ENCODE peak calls at places on chromosomes 12 and 14, in eight cellular contexts. M is tibial nerve, B is dorsolateral prefrontal cortex, S is HepG2, Q is A549, J is fibroblast of lung, F is AG04450, D is mammary epithelial cell. R is an unnamed sample.
A peak's percentile ranks its signal among the peaks of the same experiment; 100 is the strongest.

GRCh38 chr12:69405466-69405865 is 45.9 kb downstream of the YEATS4 start:
- DNase-seq in M (no peak), B (no peak), S (peak; percentile 47), Q (peak; percentile 95), J (peak; percentile 87), F (peak; percentile 80), D (peak; percentile 86), R (peak; percentile 77)

GRCh38 chr14:34231626-34232025 is 230.4 kb downstream of the SPTSSA start:
- DNase-seq in M (peak; percentile 9), B (no peak), S (no peak), Q (no peak), J (no peak), F (no peak), D (no peak), R (no peak)

GRCh38 chr14:37573355-37573754 is 21.7 kb downstream of the FOXA1 start:
- DNase-seq in M (no peak), B (no peak), S (no peak), Q (no peak), J (no peak), F (no peak), D (no peak), R (no peak)

GRCh38 chr14:51333901-51334432 is 93.9 kb downstream of the TMX1 start:
- DNase-seq in M (no peak), B (no peak), S (no peak), Q (no peak), J (no peak), F (no peak), D (peak; percentile 83), R (no peak)

GRCh38 chr12:96141216-96141944 is 52.8 kb upstream of the ELK3 start:
- DNase-seq in M (no peak), B (no peak), S (peak; percentile 13), Q (no peak), J (peak; percentile 61), F (no peak), D (no peak), R (no peak)

GRCh38 chr12:27818421-27818918 is 38.4 kb upstream of the MANSC4 start:
- DNase-seq in M (no peak), B (no peak), S (peak; percentile 59), Q (no peak), J (peak; percentile 34), F (no peak), D (no peak), R (no peak)

GRCh38 chr14:74507085-74507484 is 13.5 kb downstream of the ISCA2 start:
- DNase-seq in M (no peak), B (no peak), S (no peak), Q (no peak), J (no peak), F (no peak), D (no peak), R (peak; percentile 62)

GRCh38 chr14:102805941-102806340 is 28.7 kb downstream of the TRAF3 start:
- DNase-seq in M (no peak), B (no peak), S (no peak), Q (no peak), J (no peak), F (no peak), D (no peak), R (no peak)

GRCh38 chr14:88013750-88014349 is 8.9 kb downstream of the GPR65 start:
- DNase-seq in M (peak; percentile 77), B (peak; percentile 71), S (peak; percentile 66), Q (peak; percentile 84), J (peak; percentile 73), F (peak; percentile 8), D (peak; percentile 44), R (no peak)

GRCh38 chr12:92085483-92086040 is 60.1 kb downstream of the BTG1 start:
- DNase-seq in M (no peak), B (no peak), S (no peak), Q (no peak), J (peak; percentile 47), F (no peak), D (no peak), R (no peak)

GRCh38 chr12:39199371-39199770 is 243.5 kb downstream of the KIF21A start:
- DNase-seq in M (no peak), B (no peak), S (no peak), Q (no peak), J (no peak), F (no peak), D (no peak), R (no peak)

GRCh38 chr14:104891121-104891551 is 26.1 kb downstream of the CEP170B start:
- DNase-seq in M (no peak), B (no peak), S (no peak), Q (no peak), J (no peak), F (no peak), D (no peak), R (no peak)

GRCh38 chr14:36550899-36551298 is 30.9 kb upstream of the NKX2-1 start:
- DNase-seq in M (no peak), B (no peak), S (no peak), Q (no peak), J (no peak), F (no peak), D (no peak), R (no peak)

GRCh38 chr12:10612954-10613333 is 465 bp downstream of the MAGOHB start:
- DNase-seq in M (no peak), B (no peak), S (no peak), Q (no peak), J (peak; percentile 1), F (no peak), D (no peak), R (no peak)

GRCh38 chr12:43332977-43333649 is 218.9 kb downstream of the ADAMTS20 start:
- DNase-seq in M (no peak), B (no peak), S (no peak), Q (no peak), J (peak; percentile 51), F (no peak), D (peak; percentile 54), R (no peak)

GRCh38 chr12:109731806-109732205 is 18.2 kb downstream of the FAM222A start:
- DNase-seq in M (no peak), B (no peak), S (no peak), Q (no peak), J (no peak), F (no peak), D (no peak), R (no peak)

GRCh38 chr12:79424109-79424721 is 266.5 kb downstream of the PAWR start:
- DNase-seq in M (no peak), B (no peak), S (peak; percentile 91), Q (peak; percentile 94), J (peak; percentile 91), F (peak; percentile 71), D (peak; percentile 88), R (no peak)

GRCh38 chr14:104371031-104371430 is 208.5 kb upstream of the C14orf180 start:
- DNase-seq in M (no peak), B (no peak), S (no peak), Q (no peak), J (no peak), F (no peak), D (no peak), R (no peak)

GRCh38 chr12:20578142-20578541 is 117.0 kb upstream of the SLCO1C1 start:
- DNase-seq in M (no peak), B (no peak), S (no peak), Q (no peak), J (no peak), F (no peak), D (no peak), R (no peak)

GRCh38 chr12:130971871-130972588 is 18.3 kb downstream of the ADGRD1 start:
- DNase-seq in M (no peak), B (no peak), S (peak; percentile 68), Q (no peak), J (peak; percentile 22), F (no peak), D (no peak), R (peak; percentile 43)

GRCh38 chr12:113874999-113875561 is 91.0 kb downstream of the RBM19 start:
- DNase-seq in M (no peak), B (no peak), S (no peak), Q (peak; percentile 32), J (peak; percentile 75), F (peak; percentile 45), D (no peak), R (no peak)

GRCh38 chr12:117178745-117179144 is 11.5 kb downstream of the FBXO21 start:
- DNase-seq in M (no peak), B (no peak), S (no peak), Q (no peak), J (no peak), F (no peak), D (no peak), R (no peak)

DNA sequence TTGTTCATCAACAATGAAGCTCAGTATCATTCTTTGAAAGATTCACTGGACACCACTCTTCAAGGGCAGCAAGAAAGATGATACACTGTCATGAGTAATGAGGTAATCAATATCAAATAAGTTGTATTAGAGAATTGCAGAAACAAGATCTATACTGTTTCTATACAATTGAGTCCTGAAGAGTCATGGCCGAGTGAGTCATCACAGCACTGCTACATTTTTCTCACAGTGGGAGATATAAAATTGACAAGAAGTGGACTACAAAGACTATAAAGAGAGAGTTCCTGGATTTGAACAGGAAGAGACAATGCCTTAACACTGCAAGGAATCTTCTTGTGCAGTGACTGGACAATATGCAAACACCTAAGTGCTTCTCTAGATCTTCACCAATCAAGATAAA is 183.5 kb upstream of the KRR1 start:
- DNase-seq in M (no peak), B (no peak), S (no peak), Q (no peak), J (no peak), F (no peak), D (no peak), R (no peak)
- TF ChIP-seq CTCF in M (no peak), B (no peak), S (no peak), Q (no peak), J (no peak), F (no peak), D (no peak), R (no peak)

DNA sequence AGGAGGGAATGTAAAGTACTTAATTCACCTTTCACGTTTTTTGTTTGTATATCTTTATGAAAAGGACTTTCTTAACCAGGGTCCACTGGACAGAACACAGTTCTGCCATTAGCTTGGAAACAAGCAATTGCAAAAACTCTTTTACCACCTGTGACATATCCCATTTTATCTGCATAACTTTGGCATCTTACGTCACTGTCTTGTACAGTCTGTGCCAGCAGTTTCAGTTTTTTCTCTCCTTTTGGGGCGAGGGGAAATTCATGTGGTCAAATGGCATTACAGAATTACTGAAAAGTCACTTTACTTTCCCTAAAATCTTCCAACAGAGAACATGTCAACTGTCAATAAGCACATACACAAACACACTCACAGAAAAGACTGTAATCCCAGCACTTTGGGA is 43.7 kb upstream of the SELPLG start:
- DNase-seq in M (no peak), B (no peak), S (no peak), Q (no peak), J (no peak), F (no peak), D (no peak), R (no peak)
- H3K27ac ChIP-seq in M (no peak overlapping the region), B (no peak overlapping the region), S (no peak overlapping the region), Q (no peak overlapping the region), J (no peak overlapping the region), F (no peak overlapping the region), D (no peak overlapping the region), R (peak overlapping the region; percentile 12)

GRCh38 chr12:121697093-121697698 is 15.4 kb upstream of the TMEM120B start:
- DNase-seq in M (peak; percentile 75), B (no peak), S (peak; percentile 53), Q (peak; percentile 70), J (peak; percentile 69), F (no peak), D (no peak), R (no peak)
- TF ChIP-seq CTCF in M (peak; percentile 83), B (peak; percentile 72), S (peak; percentile 65), Q (peak; percentile 83), J (peak; percentile 32), F (peak; percentile 47), D (peak; percentile 37), R (peak; percentile 37)

GRCh38 chr12:12433203-12433731 is 76.4 kb downstream of the BORCS5 start:
- DNase-seq in M (no peak), B (no peak), S (no peak), Q (no peak), J (no peak), F (no peak), D (no peak), R (no peak)
- H3K27ac ChIP-seq in M (no peak overlapping the region), B (peak overlapping the region; percentile 30), S (no peak overlapping the region), Q (peak overlapping the region; percentile 55), J (no peak overlapping the region), F (peak overlapping the region; percentile 42), D (no peak overlapping the region), R (no peak overlapping the region)

R was measured in coronary artery.